ENCODE peak calls at places on chromosome 2, in six cellular contexts. M, V, P, O, Y and H are unnamed samples.

GRCh38 chr2:134736167-134736885 is 17.5 kb upstream of the TMEM163 start:
- DNase-seq in P (peak; percentile 21), V (peak; percentile 45), M (peak; percentile 50), O (peak; percentile 53), Y (peak; percentile 45), H (no peak)

GRCh38 chr2:86807462-86808275 is 17.0 kb upstream of the CD8A start:
- DNase-seq in M (no peak), O (peak; percentile 15), V (peak; percentile 96), Y (peak; percentile 73), P (no peak), H (no peak)

GRCh38 chr2:241963223-241963622 is 93.7 kb downstream of the RTP5 start:
- DNase-seq in V (no peak), Y (no peak), P (no peak), O (no peak), M (no peak), H (no peak)

GRCh38 chr2:20118051-20118450 is 66.6 kb upstream of the LAPTM4A start:
- DNase-seq in P (no peak), O (no peak), V (no peak), Y (no peak), M (no peak), H (no peak)

GRCh38 chr2:30300456-30301221 is 69.3 kb downstream of the LBH start:
- DNase-seq in O (peak; percentile 98), P (no peak), M (peak; percentile 96), V (no peak), Y (no peak), H (no peak)

GRCh38 chr2:159561242-159561641 is 55.1 kb downstream of the BAZ2B start:
- DNase-seq in P (no peak), M (no peak), V (no peak), O (no peak), Y (no peak), H (no peak)

GRCh38 chr2:30569991-30570390 is 122.9 kb downstream of the LCLAT1 start:
- DNase-seq in M (peak; percentile 34), V (no peak), O (peak; percentile 22), Y (no peak), P (no peak), H (no peak)

GRCh38 chr2:75465317-75465998 is 95.3 kb downstream of the EVA1A start:
- DNase-seq in O (peak; percentile 44), Y (no peak), M (peak; percentile 55), V (no peak), P (no peak), H (no peak)

GRCh38 chr2:227180286-227180685 is 15.9 kb downstream of the COL4A3 start:
- DNase-seq in O (no peak), P (no peak), M (no peak), Y (no peak), V (no peak), H (no peak)

DNA sequence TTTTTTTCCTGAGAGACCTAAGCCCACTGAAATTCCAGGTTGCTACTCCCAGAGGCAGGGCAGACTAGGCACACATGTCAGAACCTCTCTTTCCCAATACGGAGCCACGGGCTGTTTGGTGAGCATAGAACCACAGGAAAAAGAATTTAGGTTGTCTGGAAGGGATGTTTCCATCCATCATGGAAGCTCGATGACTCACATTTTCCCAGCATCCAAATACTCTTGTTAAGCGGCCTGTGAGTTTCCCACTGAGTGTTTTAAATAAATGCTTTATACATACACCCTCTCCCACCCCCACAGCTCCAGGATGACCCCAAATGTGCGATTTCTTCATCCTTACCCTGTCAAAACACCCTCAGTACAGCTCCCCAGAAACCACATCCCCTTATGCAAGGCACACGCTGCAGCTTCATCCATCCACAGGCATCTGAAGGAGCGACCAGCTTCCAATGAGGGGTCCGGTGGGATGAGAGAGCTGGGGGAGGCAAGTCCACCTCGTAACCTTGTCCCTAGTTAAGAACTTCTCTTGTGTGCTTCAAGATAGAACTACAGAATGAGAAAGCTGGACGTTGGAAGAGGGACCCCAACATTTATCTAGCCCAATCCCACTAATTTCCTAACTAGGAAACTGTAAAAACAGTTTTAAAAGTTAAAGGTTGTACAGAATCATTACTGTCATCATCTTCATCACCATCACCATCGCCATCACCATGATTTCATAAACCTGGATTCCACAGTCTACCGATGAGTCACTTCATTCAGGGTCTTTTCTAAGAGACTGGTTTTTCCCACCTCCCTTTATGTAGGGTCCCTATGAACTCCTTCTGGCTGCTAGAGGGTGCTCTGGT is 63.5 kb upstream of the FZD7 start:
- DNase-seq in P (no peak), O (peak; percentile 89), Y (no peak), V (no peak), M (peak; percentile 93), H (no peak)
- H2BK120ac ChIP-seq in P (no peak overlapping the region), O (no peak overlapping the region), Y (no peak overlapping the region), V (no peak overlapping the region), M (peak overlapping the region; percentile 52), H (peak overlapping the region; percentile 22)

GRCh38 chr2:2013476-2013875 is 269.2 kb upstream of the PXDN start:
- DNase-seq in O (no peak), M (no peak), P (no peak), Y (no peak), V (no peak), H (no peak)
- H4K91ac ChIP-seq in O (no peak overlapping the region), M (no peak overlapping the region), P (no peak overlapping the region), Y (no peak overlapping the region), V (no peak overlapping the region), H (peak overlapping the region; percentile 29)

GRCh38 chr2:9003366-9003615 is 193 bp downstream of the MBOAT2 start:
- DNase-seq in V (no peak), O (no peak), P (no peak), M (no peak), Y (no peak), H (no peak)
- H2BK120ac ChIP-seq in V (peak overlapping the region; percentile 53), O (no peak overlapping the region), P (peak overlapping the region; percentile 24), M (no peak overlapping the region), Y (no peak overlapping the region), H (no peak overlapping the region)

DNA sequence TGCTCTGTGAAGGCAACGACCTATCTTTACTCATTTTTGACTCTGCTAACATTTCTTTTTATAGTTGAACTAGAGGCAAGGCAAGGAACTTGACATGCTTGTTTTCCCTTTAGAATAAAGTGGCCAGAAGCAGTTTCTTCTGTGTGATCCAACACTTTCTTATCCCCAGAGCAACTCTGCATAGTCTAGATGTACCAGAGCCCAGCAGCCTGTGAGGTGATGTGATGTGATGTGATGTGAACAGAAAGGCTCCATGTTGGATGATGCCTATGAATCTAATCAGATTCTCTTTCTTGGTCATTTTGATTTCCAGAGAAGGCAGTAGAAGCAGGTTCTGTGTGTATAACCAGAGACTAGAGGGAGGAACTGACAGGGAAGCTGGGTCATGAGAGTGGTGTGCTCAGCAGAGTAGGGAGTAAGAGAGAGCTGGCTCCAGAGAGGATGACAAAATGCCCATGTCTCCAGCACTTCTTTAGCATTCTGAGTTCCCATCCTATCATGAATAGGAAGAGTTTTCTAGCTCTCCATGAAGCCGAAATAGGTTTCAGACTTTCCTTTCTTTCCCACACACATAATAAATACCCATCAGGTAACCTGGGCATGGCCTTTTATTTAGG is 31.0 kb upstream of the PTH2R start:
- DNase-seq in P (no peak), O (no peak), M (no peak), V (no peak), Y (no peak), H (no peak)
- H4K91ac ChIP-seq in P (no peak overlapping the region), O (no peak overlapping the region), M (no peak overlapping the region), V (no peak overlapping the region), Y (no peak overlapping the region), H (peak overlapping the region; percentile 67)

GRCh38 chr2:220075835-220076234 is 448.4 kb downstream of the SLC4A3 start:
- DNase-seq in Y (no peak), M (no peak), O (no peak), V (no peak), P (no peak), H (no peak)

GRCh38 chr2:220077488-220077887 is 450.1 kb downstream of the SLC4A3 start:
- DNase-seq in M (peak; percentile 54), O (peak; percentile 24), P (no peak), V (no peak), Y (no peak), H (no peak)

GRCh38 chr2:220076734-220077133 is 449.3 kb downstream of the SLC4A3 start:
- DNase-seq in V (no peak), O (no peak), Y (no peak), M (peak; percentile 42), P (no peak), H (no peak)

GRCh38 chr2:220079595-220079994 is 452.2 kb downstream of the SLC4A3 start:
- DNase-seq in P (no peak), Y (no peak), V (no peak), O (no peak), M (no peak), H (no peak)

GRCh38 chr2:220078439-220078838 is 451.0 kb downstream of the SLC4A3 start:
- DNase-seq in Y (no peak), V (no peak), O (no peak), M (peak; percentile 44), P (no peak), H (no peak)
- H2BK120ac ChIP-seq in Y (no peak overlapping the region), V (peak overlapping the region; percentile 14), O (no peak overlapping the region), M (no peak overlapping the region), P (no peak overlapping the region), H (no peak overlapping the region)